ENCODE peak calls at places on chromosome 18, in six cellular contexts. Y is GM12892; C is colonic mucosa; J is stimulated activated CD8-positive, alpha-beta memory T cell treated with anti-CD3 and anti-CD28 coated beads, Interleukin-7, amount 100 ng/mL, for 48 hours; U is WTC11; S is neural progenitor cell. L is an unnamed sample.

GRCh38 chr18:24060644-24061043 is 46.1 kb downstream of the TTC39C start:
- DNase-seq in S (no peak), Y (no peak), J (no peak), C (no peak), U (no peak), L (no peak)

GRCh38 chr18:22493940-22494339 is 76.2 kb upstream of the CTAGE1 start:
- DNase-seq in U (no peak), Y (no peak), C (no peak), S (no peak), J (no peak), L (no peak)

GRCh38 chr18:11114653-11115052 is 34.7 kb downstream of the PIEZO2 start:
- DNase-seq in C (no peak), S (no peak), Y (no peak), U (no peak), J (no peak), L (no peak)

GRCh38 chr18:49487711-49488310 is 777 bp upstream of the C18orf32 start:
- DNase-seq in J (no peak), S (peak), Y (no peak), U (no peak), C (no peak), L (peak)

GRCh38 chr18:50315100-50315871 is 27.8 kb upstream of the CXXC1 start:
- DNase-seq in S (no peak), C (no peak), U (no peak), J (no peak), Y (peak), L (no peak)

GRCh38 chr18:75896865-75897264 is 469.4 kb upstream of the SMIM21 start:
- DNase-seq in S (peak), U (no peak), J (no peak), Y (no peak), C (no peak), L (peak)

GRCh38 chr18:30987479-30988241 is 54.9 kb downstream of the DSC3 start:
- DNase-seq in U (no peak), J (no peak), C (peak), S (no peak), Y (no peak), L (no peak)

GRCh38 chr18:56431551-56431950 is 206.8 kb downstream of the TXNL1 start:
- DNase-seq in J (no peak), C (no peak), U (no peak), Y (no peak), S (no peak), L (no peak)

GRCh38 chr18:45169610-45170009 is 445.7 kb upstream of the SLC14A2 start:
- DNase-seq in S (no peak), Y (no peak), C (no peak), J (no peak), U (no peak), L (no peak)

GRCh38 chr18:49788327-49788908 is 24.9 kb downstream of the ACAA2 start:
- DNase-seq in U (no peak), Y (no peak), C (no peak), S (no peak), J (no peak), L (no peak)